ENCODE peak calls at places on chromosomes 4 and X, in seven cellular contexts. One of them, this sample, is unnamed. For H3K27me3, the result is how much of the 10 kb centered on the place peaks cover.

GRCh38 chr4:57131849-57132745 is 21.9 kb upstream of the IGFBP7 start:
- DNase-seq in ascending aorta: no peak
- DNase-seq in uterus: no peak
- DNase-seq in GM12878: no peak
- DNase-seq in pancreas: peak
- DNase-seq in right cardiac atrium: no peak
- DNase-seq in mammary epithelial cell: peak
- DNase-seq in this sample: no peak

GRCh38 chr4:105184316-105184988 is 37.8 kb downstream of the TET2 start:
- DNase-seq in pancreas: no peak
- DNase-seq in ascending aorta: no peak
- DNase-seq in GM12878: no peak
- DNase-seq in uterus: no peak
- DNase-seq in right cardiac atrium: no peak
- DNase-seq in mammary epithelial cell: no peak
- DNase-seq in this sample: no peak

GRCh38 chr4:37662861-37663390 is 23.2 kb downstream of the RELL1 start:
- DNase-seq in uterus: no peak
- DNase-seq in pancreas: no peak
- DNase-seq in ascending aorta: no peak
- DNase-seq in GM12878: no peak
- DNase-seq in right cardiac atrium: peak
- DNase-seq in mammary epithelial cell: no peak
- DNase-seq in this sample: no peak

GRCh38 chrX:139949703-139950102 is 15.6 kb downstream of the CXorf66 start:
- DNase-seq in pancreas: no peak
- DNase-seq in right cardiac atrium: no peak
- DNase-seq in ascending aorta: no peak
- DNase-seq in GM12878: no peak
- DNase-seq in mammary epithelial cell: no peak
- DNase-seq in uterus: no peak
- DNase-seq in this sample: no peak

GRCh38 chr4:82983450-82983849 is 27.2 kb downstream of the LIN54 start:
- DNase-seq in right cardiac atrium: no peak
- DNase-seq in ascending aorta: no peak
- DNase-seq in uterus: no peak
- DNase-seq in mammary epithelial cell: no peak
- DNase-seq in GM12878: no peak
- DNase-seq in pancreas: no peak
- DNase-seq in this sample: no peak

GRCh38 chr4:87502580-87503238 is 26.5 kb downstream of the SPARCL1 start:
- DNase-seq in right cardiac atrium: no peak
- DNase-seq in mammary epithelial cell: peak
- DNase-seq in uterus: no peak
- DNase-seq in GM12878: no peak
- DNase-seq in pancreas: no peak
- DNase-seq in ascending aorta: no peak
- DNase-seq in this sample: no peak

GRCh38 chrX:124362072-124362471 is 15.7 kb downstream of the SH2D1A start:
- DNase-seq in uterus: no peak
- DNase-seq in pancreas: no peak
- DNase-seq in mammary epithelial cell: no peak
- DNase-seq in GM12878: no peak
- DNase-seq in ascending aorta: no peak
- DNase-seq in right cardiac atrium: no peak
- DNase-seq in this sample: no peak

GRCh38 chr4:24024157-24024556 is 134.3 kb upstream of the PPARGC1A start:
- DNase-seq in ascending aorta: no peak
- DNase-seq in uterus: no peak
- DNase-seq in GM12878: no peak
- DNase-seq in right cardiac atrium: no peak
- DNase-seq in mammary epithelial cell: no peak
- DNase-seq in pancreas: no peak
- DNase-seq in this sample: no peak

GRCh38 chrX:15468036-15468435 is 25.1 kb downstream of the PIR start:
- DNase-seq in GM12878: no peak
- DNase-seq in right cardiac atrium: no peak
- DNase-seq in mammary epithelial cell: peak
- DNase-seq in uterus: no peak
- DNase-seq in pancreas: no peak
- DNase-seq in ascending aorta: no peak
- DNase-seq in this sample: no peak

GRCh38 chrX:19579485-19579884 is 64.2 kb upstream of the MAP3K15 start:
- DNase-seq in right cardiac atrium: no peak
- DNase-seq in ascending aorta: no peak
- DNase-seq in GM12878: no peak
- DNase-seq in uterus: no peak
- DNase-seq in pancreas: no peak
- DNase-seq in mammary epithelial cell: peak
- DNase-seq in this sample: no peak

GRCh38 chr4:155426953-155427352 is 50.2 kb upstream of the MAP9 start:
- DNase-seq in ascending aorta: no peak
- DNase-seq in right cardiac atrium: no peak
- DNase-seq in GM12878: no peak
- DNase-seq in mammary epithelial cell: no peak
- DNase-seq in uterus: no peak
- DNase-seq in pancreas: no peak
- DNase-seq in this sample: no peak

GRCh38 chr4:73868206-73869129 is 725 bp upstream of the CXCL1 start:
- DNase-seq in pancreas: no peak
- DNase-seq in mammary epithelial cell: no peak
- DNase-seq in uterus: no peak
- DNase-seq in GM12878: no peak
- DNase-seq in ascending aorta: no peak
- DNase-seq in right cardiac atrium: peak
- DNase-seq in this sample: peak

GRCh38 chr4:4415806-4416805 is 29.2 kb downstream of the NSG1 start:
- DNase-seq in right cardiac atrium: no peak
- DNase-seq in uterus: no peak
- DNase-seq in ascending aorta: peak
- DNase-seq in pancreas: no peak
- DNase-seq in mammary epithelial cell: no peak
- DNase-seq in GM12878: no peak
- DNase-seq in this sample: no peak

GRCh38 chr4:168560184-168560834 is 63.5 kb downstream of the PALLD start:
- DNase-seq in mammary epithelial cell: peak
- DNase-seq in GM12878: no peak
- DNase-seq in right cardiac atrium: no peak
- DNase-seq in pancreas: no peak
- DNase-seq in uterus: no peak
- DNase-seq in ascending aorta: no peak
- DNase-seq in this sample: no peak

GRCh38 chr4:12173496-12173895 is 744.8 kb upstream of the HS3ST1 start:
- DNase-seq in mammary epithelial cell: no peak
- DNase-seq in GM12878: no peak
- DNase-seq in ascending aorta: no peak
- DNase-seq in right cardiac atrium: no peak
- DNase-seq in uterus: no peak
- DNase-seq in pancreas: no peak
- DNase-seq in this sample: no peak

GRCh38 chrX:37454537-37455285 is 105.5 kb downstream of the PRRG1 start:
- DNase-seq in right cardiac atrium: no peak
- DNase-seq in uterus: no peak
- DNase-seq in ascending aorta: no peak
- DNase-seq in GM12878: no peak
- DNase-seq in mammary epithelial cell: peak
- DNase-seq in pancreas: no peak
- DNase-seq in this sample: no peak

GRCh38 chrX:140292961-140293360 is 211.9 kb downstream of the SOX3 start:
- DNase-seq in pancreas: no peak
- DNase-seq in uterus: no peak
- DNase-seq in mammary epithelial cell: no peak
- DNase-seq in right cardiac atrium: no peak
- DNase-seq in GM12878: no peak
- DNase-seq in ascending aorta: no peak
- DNase-seq in this sample: no peak

GRCh38 chr4:187021436-187022205 is 298.0 kb upstream of the FAT1 start:
- DNase-seq in right cardiac atrium: no peak
- DNase-seq in pancreas: no peak
- DNase-seq in uterus: no peak
- DNase-seq in ascending aorta: no peak
- DNase-seq in GM12878: no peak
- DNase-seq in mammary epithelial cell: peak
- DNase-seq in this sample: no peak

GRCh38 chr4:185358514-185359433 is 37.0 kb downstream of the LRP2BP start:
- DNase-seq in ascending aorta: peak
- DNase-seq in right cardiac atrium: no peak
- DNase-seq in pancreas: no peak
- DNase-seq in mammary epithelial cell: no peak
- DNase-seq in uterus: no peak
- DNase-seq in GM12878: no peak
- DNase-seq in this sample: no peak

GRCh38 chr4:7073526-7074390 is 5.9 kb upstream of the GRPEL1 start:
- DNase-seq in uterus: no peak
- DNase-seq in right cardiac atrium: no peak
- DNase-seq in mammary epithelial cell: peak
- DNase-seq in ascending aorta: no peak
- DNase-seq in GM12878: no peak
- DNase-seq in pancreas: no peak
- DNase-seq in this sample: peak

GRCh38 chr4:111209706-111210105 is 586.8 kb upstream of the PITX2 start:
- DNase-seq in mammary epithelial cell: no peak
- DNase-seq in GM12878: no peak
- DNase-seq in uterus: no peak
- DNase-seq in pancreas: no peak
- DNase-seq in ascending aorta: no peak
- DNase-seq in right cardiac atrium: no peak
- DNase-seq in this sample: no peak

DNA sequence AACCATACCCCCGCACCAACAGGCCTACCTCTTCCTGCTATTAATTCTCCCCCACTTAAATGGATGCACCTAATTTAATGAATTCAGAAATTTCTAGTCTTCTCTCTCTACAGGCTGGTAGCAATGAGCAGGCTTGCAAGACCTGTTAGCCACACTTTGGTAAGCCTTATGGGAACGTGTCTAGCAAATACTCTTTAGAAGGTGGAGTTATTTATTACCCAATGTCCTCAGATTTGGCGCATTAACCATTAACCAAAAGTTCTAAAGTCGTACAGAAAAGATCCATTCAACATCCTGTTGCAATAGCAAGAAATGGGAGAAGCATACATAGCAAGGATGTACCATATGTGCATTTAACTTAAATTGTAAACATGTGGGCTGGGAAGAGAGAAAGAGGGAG is 47.5 kb downstream of the SLITRK2 start:
- DNase-seq in pancreas: no peak
- DNase-seq in uterus: no peak
- DNase-seq in right cardiac atrium: no peak
- DNase-seq in ascending aorta: no peak
- DNase-seq in mammary epithelial cell: no peak
- DNase-seq in GM12878: no peak
- DNase-seq in this sample: no peak
- H3K27me3 ChIP-seq in pancreas: under half
- H3K27me3 ChIP-seq in uterus: under half
- H3K27me3 ChIP-seq in right cardiac atrium: under half
- H3K27me3 ChIP-seq in ascending aorta: under half
- H3K27me3 ChIP-seq in mammary epithelial cell: under half
- H3K27me3 ChIP-seq in GM12878: under half
- H3K27me3 ChIP-seq in this sample: under half

DNA sequence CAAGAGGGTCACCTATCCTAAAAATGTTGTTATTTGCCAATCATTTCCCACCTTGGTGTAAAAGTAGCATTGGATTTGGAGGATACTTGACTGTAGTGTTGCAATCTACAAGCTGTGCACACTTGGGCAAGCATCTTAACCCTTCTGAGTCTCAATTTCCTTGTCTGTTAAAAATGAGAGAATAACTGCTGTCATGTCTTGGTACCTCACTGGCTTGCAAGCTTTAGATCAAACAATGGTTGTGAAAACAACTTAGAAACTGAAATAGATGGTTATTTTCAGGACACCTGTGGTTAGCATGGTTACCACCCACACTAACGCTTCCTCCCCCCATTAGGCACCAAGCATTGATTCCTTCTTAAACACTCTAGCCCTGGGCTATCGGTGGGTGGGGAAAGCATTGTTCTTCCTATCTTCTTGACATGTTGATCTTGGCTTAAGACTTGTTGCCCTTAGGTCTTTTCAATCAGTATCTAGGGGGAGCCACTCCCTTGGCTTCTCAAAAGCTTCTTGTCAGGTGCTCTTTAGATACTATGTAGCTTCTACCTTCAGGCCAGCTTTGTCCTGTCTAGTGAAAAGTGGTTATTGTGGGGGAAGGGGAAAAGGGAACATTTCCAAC is 10.6 kb upstream of the AMOT start:
- DNase-seq in mammary epithelial cell: peak
- DNase-seq in uterus: no peak
- DNase-seq in GM12878: peak
- DNase-seq in ascending aorta: no peak
- DNase-seq in pancreas: no peak
- DNase-seq in right cardiac atrium: no peak
- DNase-seq in this sample: no peak
- H3K27ac ChIP-seq in mammary epithelial cell: no peak
- H3K27ac ChIP-seq in uterus: no peak
- H3K27ac ChIP-seq in GM12878: peak
- H3K27ac ChIP-seq in ascending aorta: no peak
- H3K27ac ChIP-seq in pancreas: no peak
- H3K27ac ChIP-seq in right cardiac atrium: no peak
- H3K27ac ChIP-seq in this sample: no peak

DNA sequence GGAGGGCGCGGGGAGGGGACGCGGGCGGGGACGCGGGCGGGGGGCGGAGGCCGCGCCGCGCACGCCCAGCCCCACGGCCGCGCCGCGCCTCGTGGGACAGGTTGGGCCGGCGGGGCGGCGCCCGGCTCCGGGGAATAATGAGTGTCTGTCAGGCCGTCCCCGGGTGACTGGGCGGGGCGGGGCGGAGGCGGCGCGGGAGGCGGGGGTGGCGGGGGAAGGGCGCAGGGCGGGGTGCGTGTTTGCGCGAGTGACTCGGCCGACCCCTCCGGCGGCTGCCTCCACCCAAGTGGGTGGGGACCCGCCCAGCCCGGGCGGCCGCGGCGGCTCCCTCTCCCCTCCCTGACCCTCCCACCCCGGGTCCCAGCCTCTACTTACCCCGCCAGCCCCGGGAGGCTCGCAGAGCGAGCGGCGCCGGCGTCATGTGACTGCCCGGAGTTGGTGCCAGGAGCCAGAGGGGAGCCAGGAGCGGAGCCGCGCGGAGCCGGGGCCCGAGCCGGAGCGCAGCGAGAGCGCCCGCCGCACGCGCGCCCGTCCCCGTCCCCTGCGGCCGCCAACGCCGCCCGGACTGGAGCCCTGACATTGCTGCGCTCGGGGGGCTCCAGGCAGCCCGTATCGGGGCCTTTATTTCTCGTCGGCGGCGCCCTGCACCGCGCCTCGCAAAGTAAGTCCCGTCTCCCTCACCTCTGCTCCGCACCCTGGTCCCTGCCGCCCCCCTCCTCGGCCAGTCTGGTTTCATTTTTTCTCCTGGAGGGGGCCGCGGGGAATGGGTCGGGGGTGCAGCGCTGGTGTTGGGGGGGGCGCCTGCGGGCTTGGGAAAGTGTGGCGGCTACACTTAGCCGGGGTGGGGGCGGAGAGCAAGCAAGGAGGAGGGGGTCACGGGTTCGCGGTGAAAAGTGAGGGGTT is at the start of gene KLF3:
- DNase-seq in GM12878: no peak
- DNase-seq in right cardiac atrium: peak
- DNase-seq in pancreas: peak
- DNase-seq in ascending aorta: peak
- DNase-seq in mammary epithelial cell: peak
- DNase-seq in uterus: peak
- DNase-seq in this sample: peak
- H3K27me3 ChIP-seq in GM12878: under half
- H3K27me3 ChIP-seq in right cardiac atrium: under half
- H3K27me3 ChIP-seq in pancreas: under half
- H3K27me3 ChIP-seq in ascending aorta: under half
- H3K27me3 ChIP-seq in mammary epithelial cell: under half
- H3K27me3 ChIP-seq in uterus: under half
- H3K27me3 ChIP-seq in this sample: under half

GRCh38 chr4:39181520-39181904 is 817 bp upstream of the WDR19 start:
- DNase-seq in GM12878: no peak
- DNase-seq in uterus: no peak
- DNase-seq in mammary epithelial cell: no peak
- DNase-seq in pancreas: no peak
- DNase-seq in ascending aorta: no peak
- DNase-seq in right cardiac atrium: no peak
- DNase-seq in this sample: no peak
- H3K27ac ChIP-seq in GM12878: peak
- H3K27ac ChIP-seq in uterus: peak
- H3K27ac ChIP-seq in mammary epithelial cell: peak
- H3K27ac ChIP-seq in pancreas: no peak
- H3K27ac ChIP-seq in ascending aorta: no peak
- H3K27ac ChIP-seq in right cardiac atrium: no peak
- H3K27ac ChIP-seq in this sample: peak